ENCODE peak calls at places on chromosomes 4 and X, in nine cellular contexts. One of them, this sample, is unnamed. For H3K9me3 and H3K4me1, the result is how much of the 10 kb centered on the place peaks cover.

GRCh38 chrX:151019837-151020236 is 36.7 kb downstream of the HMGB3 start:
- DNase-seq in GM23248: peak
- DNase-seq in psoas muscle: no peak
- DNase-seq in CD4-positive, CD25-positive, alpha-beta regulatory T cell: no peak
- DNase-seq in endodermal cell: no peak
- DNase-seq in A549: no peak
- DNase-seq in CD8-positive, alpha-beta T cell: no peak
- DNase-seq in naive thymus-derived CD4-positive, alpha-beta T cell: no peak
- DNase-seq in neuronal stem cell: no peak
- DNase-seq in this sample: no peak

GRCh38 chr4:115923152-115923551 is 809.7 kb upstream of the NDST4 start:
- DNase-seq in GM23248: no peak
- DNase-seq in psoas muscle: no peak
- DNase-seq in CD4-positive, CD25-positive, alpha-beta regulatory T cell: no peak
- DNase-seq in endodermal cell: no peak
- DNase-seq in A549: no peak
- DNase-seq in CD8-positive, alpha-beta T cell: no peak
- DNase-seq in naive thymus-derived CD4-positive, alpha-beta T cell: no peak
- DNase-seq in neuronal stem cell: no peak
- DNase-seq in this sample: no peak

GRCh38 chr4:73446336-73446938 is 10.4 kb downstream of the AFP start:
- DNase-seq in GM23248: peak
- DNase-seq in psoas muscle: no peak
- DNase-seq in CD4-positive, CD25-positive, alpha-beta regulatory T cell: no peak
- DNase-seq in endodermal cell: no peak
- DNase-seq in A549: peak
- DNase-seq in CD8-positive, alpha-beta T cell: no peak
- DNase-seq in naive thymus-derived CD4-positive, alpha-beta T cell: peak
- DNase-seq in neuronal stem cell: peak
- DNase-seq in this sample: no peak

GRCh38 chr4:5940470-5941203 is 47.8 kb upstream of the CRMP1 start:
- DNase-seq in GM23248: no peak
- DNase-seq in psoas muscle: no peak
- DNase-seq in CD4-positive, CD25-positive, alpha-beta regulatory T cell: no peak
- DNase-seq in endodermal cell: peak
- DNase-seq in A549: no peak
- DNase-seq in CD8-positive, alpha-beta T cell: no peak
- DNase-seq in naive thymus-derived CD4-positive, alpha-beta T cell: no peak
- DNase-seq in neuronal stem cell: no peak
- DNase-seq in this sample: no peak

GRCh38 chrX:11890843-11891514 is 132.9 kb downstream of the MSL3 start:
- DNase-seq in GM23248: no peak
- DNase-seq in psoas muscle: peak
- DNase-seq in CD4-positive, CD25-positive, alpha-beta regulatory T cell: no peak
- DNase-seq in endodermal cell: no peak
- DNase-seq in A549: no peak
- DNase-seq in CD8-positive, alpha-beta T cell: no peak
- DNase-seq in naive thymus-derived CD4-positive, alpha-beta T cell: no peak
- DNase-seq in neuronal stem cell: no peak
- DNase-seq in this sample: no peak

GRCh38 chrX:1452497-1453389 is at the start of gene ASMTL:
- DNase-seq in GM23248: peak
- DNase-seq in psoas muscle: peak
- DNase-seq in CD4-positive, CD25-positive, alpha-beta regulatory T cell: peak
- DNase-seq in endodermal cell: peak
- DNase-seq in A549: peak
- DNase-seq in CD8-positive, alpha-beta T cell: peak
- DNase-seq in naive thymus-derived CD4-positive, alpha-beta T cell: peak
- DNase-seq in neuronal stem cell: peak
- DNase-seq in this sample: peak

GRCh38 chr4:16056681-16057400 is 27.0 kb downstream of the PROM1 start:
- DNase-seq in GM23248: no peak
- DNase-seq in psoas muscle: peak
- DNase-seq in CD4-positive, CD25-positive, alpha-beta regulatory T cell: no peak
- DNase-seq in endodermal cell: no peak
- DNase-seq in A549: no peak
- DNase-seq in CD8-positive, alpha-beta T cell: no peak
- DNase-seq in naive thymus-derived CD4-positive, alpha-beta T cell: no peak
- DNase-seq in neuronal stem cell: no peak
- DNase-seq in this sample: no peak

GRCh38 chr4:100588076-100588475 is 70.3 kb upstream of the EMCN start:
- DNase-seq in GM23248: no peak
- DNase-seq in psoas muscle: no peak
- DNase-seq in CD4-positive, CD25-positive, alpha-beta regulatory T cell: no peak
- DNase-seq in endodermal cell: no peak
- DNase-seq in A549: no peak
- DNase-seq in CD8-positive, alpha-beta T cell: no peak
- DNase-seq in naive thymus-derived CD4-positive, alpha-beta T cell: no peak
- DNase-seq in neuronal stem cell: no peak
- DNase-seq in this sample: no peak

GRCh38 chrX:119391279-119391678 is 7.9 kb upstream of the SLC25A43 start:
- DNase-seq in GM23248: peak
- DNase-seq in psoas muscle: no peak
- DNase-seq in CD4-positive, CD25-positive, alpha-beta regulatory T cell: no peak
- DNase-seq in endodermal cell: no peak
- DNase-seq in A549: peak
- DNase-seq in CD8-positive, alpha-beta T cell: peak
- DNase-seq in naive thymus-derived CD4-positive, alpha-beta T cell: no peak
- DNase-seq in neuronal stem cell: no peak
- DNase-seq in this sample: no peak

GRCh38 chr4:61406677-61407076 is 206.6 kb downstream of the ADGRL3 start:
- DNase-seq in GM23248: no peak
- DNase-seq in psoas muscle: no peak
- DNase-seq in CD4-positive, CD25-positive, alpha-beta regulatory T cell: no peak
- DNase-seq in endodermal cell: no peak
- DNase-seq in A549: no peak
- DNase-seq in CD8-positive, alpha-beta T cell: no peak
- DNase-seq in naive thymus-derived CD4-positive, alpha-beta T cell: no peak
- DNase-seq in neuronal stem cell: no peak
- DNase-seq in this sample: no peak

GRCh38 chrX:111352424-111352823 is 59.6 kb downstream of the DCX start:
- DNase-seq in GM23248: peak
- DNase-seq in psoas muscle: peak
- DNase-seq in CD4-positive, CD25-positive, alpha-beta regulatory T cell: no peak
- DNase-seq in endodermal cell: no peak
- DNase-seq in A549: no peak
- DNase-seq in CD8-positive, alpha-beta T cell: no peak
- DNase-seq in naive thymus-derived CD4-positive, alpha-beta T cell: no peak
- DNase-seq in neuronal stem cell: no peak
- DNase-seq in this sample: no peak

GRCh38 chr4:186599483-186599882 is 44.1 kb upstream of the MTNR1A start:
- DNase-seq in GM23248: no peak
- DNase-seq in psoas muscle: no peak
- DNase-seq in CD4-positive, CD25-positive, alpha-beta regulatory T cell: no peak
- DNase-seq in endodermal cell: no peak
- DNase-seq in A549: no peak
- DNase-seq in CD8-positive, alpha-beta T cell: no peak
- DNase-seq in naive thymus-derived CD4-positive, alpha-beta T cell: no peak
- DNase-seq in neuronal stem cell: no peak
- DNase-seq in this sample: no peak

GRCh38 chrX:129433461-129433860 is 89.8 kb downstream of the SMARCA1 start:
- DNase-seq in GM23248: no peak
- DNase-seq in psoas muscle: no peak
- DNase-seq in CD4-positive, CD25-positive, alpha-beta regulatory T cell: no peak
- DNase-seq in endodermal cell: no peak
- DNase-seq in A549: no peak
- DNase-seq in CD8-positive, alpha-beta T cell: no peak
- DNase-seq in naive thymus-derived CD4-positive, alpha-beta T cell: no peak
- DNase-seq in neuronal stem cell: no peak
- DNase-seq in this sample: no peak

GRCh38 chrX:38654302-38654701 is 93.0 kb downstream of the TSPAN7 start:
- DNase-seq in GM23248: peak
- DNase-seq in psoas muscle: no peak
- DNase-seq in CD4-positive, CD25-positive, alpha-beta regulatory T cell: no peak
- DNase-seq in endodermal cell: no peak
- DNase-seq in A549: peak
- DNase-seq in CD8-positive, alpha-beta T cell: no peak
- DNase-seq in naive thymus-derived CD4-positive, alpha-beta T cell: no peak
- DNase-seq in neuronal stem cell: no peak
- DNase-seq in this sample: no peak

GRCh38 chr4:186743261-186743660 is 19.6 kb upstream of the FAT1 start:
- DNase-seq in GM23248: peak
- DNase-seq in psoas muscle: no peak
- DNase-seq in CD4-positive, CD25-positive, alpha-beta regulatory T cell: no peak
- DNase-seq in endodermal cell: no peak
- DNase-seq in A549: no peak
- DNase-seq in CD8-positive, alpha-beta T cell: no peak
- DNase-seq in naive thymus-derived CD4-positive, alpha-beta T cell: no peak
- DNase-seq in neuronal stem cell: no peak
- DNase-seq in this sample: no peak

GRCh38 chr4:19187104-19187503 is 1064.6 kb upstream of the SLIT2 start:
- DNase-seq in GM23248: no peak
- DNase-seq in psoas muscle: no peak
- DNase-seq in CD4-positive, CD25-positive, alpha-beta regulatory T cell: no peak
- DNase-seq in endodermal cell: no peak
- DNase-seq in A549: no peak
- DNase-seq in CD8-positive, alpha-beta T cell: no peak
- DNase-seq in naive thymus-derived CD4-positive, alpha-beta T cell: no peak
- DNase-seq in neuronal stem cell: no peak
- DNase-seq in this sample: no peak

DNA sequence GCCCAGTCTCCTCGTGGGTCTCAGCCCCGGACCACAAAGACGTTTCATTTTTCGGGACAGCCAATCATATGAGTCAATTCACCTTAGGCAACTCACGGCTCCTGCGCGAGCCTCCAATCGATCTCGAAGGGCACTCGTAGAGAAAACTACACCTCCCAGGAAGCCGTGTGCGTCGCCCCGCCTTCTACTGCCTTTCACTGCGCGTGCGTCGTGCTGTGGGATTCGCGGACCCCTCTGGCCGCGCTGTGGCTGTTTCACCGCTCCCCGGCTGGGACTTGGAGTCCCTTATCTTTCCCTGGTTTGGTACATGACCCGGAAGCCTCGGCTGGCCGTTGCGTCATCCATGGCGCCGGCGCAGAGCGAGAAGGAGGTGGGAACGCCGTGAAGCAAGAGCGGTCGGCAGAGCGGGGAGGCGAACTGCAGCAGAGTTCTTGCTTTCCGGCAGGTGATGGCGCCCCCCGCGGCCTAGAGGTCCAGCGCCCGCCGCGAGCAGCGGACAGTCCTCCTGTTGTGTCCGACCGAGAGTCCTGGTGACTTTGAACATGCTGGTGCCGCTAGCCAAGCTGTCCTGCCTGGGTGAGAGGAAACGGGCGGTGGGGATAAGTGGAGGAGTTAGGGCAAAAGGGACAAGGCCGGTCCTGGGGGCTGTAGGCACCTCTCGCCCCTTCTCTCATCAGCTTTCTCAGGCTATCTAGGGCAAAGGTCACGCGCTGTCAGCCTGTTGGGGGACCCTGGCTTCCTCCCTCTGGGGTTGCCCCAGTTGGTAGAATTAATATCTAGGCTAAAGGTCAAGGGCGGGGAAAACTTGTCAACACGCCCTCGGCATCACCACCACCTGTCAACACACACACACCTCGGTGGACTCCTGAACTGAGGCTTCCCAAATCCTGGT is at the start of gene ETFDH:
- DNase-seq in GM23248: peak
- DNase-seq in psoas muscle: peak
- DNase-seq in CD4-positive, CD25-positive, alpha-beta regulatory T cell: peak
- DNase-seq in endodermal cell: peak
- DNase-seq in A549: peak
- DNase-seq in CD8-positive, alpha-beta T cell: peak
- DNase-seq in naive thymus-derived CD4-positive, alpha-beta T cell: peak
- DNase-seq in neuronal stem cell: peak
- DNase-seq in this sample: peak
- H3K27ac ChIP-seq in GM23248: peak
- H3K27ac ChIP-seq in psoas muscle: peak
- H3K27ac ChIP-seq in CD4-positive, CD25-positive, alpha-beta regulatory T cell: peak
- H3K27ac ChIP-seq in endodermal cell: peak
- H3K27ac ChIP-seq in A549: peak
- H3K27ac ChIP-seq in CD8-positive, alpha-beta T cell: peak
- H3K27ac ChIP-seq in naive thymus-derived CD4-positive, alpha-beta T cell: peak
- H3K27ac ChIP-seq in neuronal stem cell: peak
- H3K27ac ChIP-seq in this sample: peak

GRCh38 chrX:141811438-141811837 is 26.7 kb upstream of the MAGEC3 start:
- DNase-seq in GM23248: no peak
- DNase-seq in psoas muscle: no peak
- DNase-seq in CD4-positive, CD25-positive, alpha-beta regulatory T cell: no peak
- DNase-seq in endodermal cell: no peak
- DNase-seq in A549: no peak
- DNase-seq in CD8-positive, alpha-beta T cell: no peak
- DNase-seq in naive thymus-derived CD4-positive, alpha-beta T cell: no peak
- DNase-seq in neuronal stem cell: no peak
- DNase-seq in this sample: no peak

GRCh38 chrX:141814213-141814857 is 23.8 kb upstream of the MAGEC3 start:
- DNase-seq in GM23248: no peak
- DNase-seq in psoas muscle: no peak
- DNase-seq in CD4-positive, CD25-positive, alpha-beta regulatory T cell: no peak
- DNase-seq in endodermal cell: peak
- DNase-seq in A549: no peak
- DNase-seq in CD8-positive, alpha-beta T cell: no peak
- DNase-seq in naive thymus-derived CD4-positive, alpha-beta T cell: no peak
- DNase-seq in neuronal stem cell: no peak
- DNase-seq in this sample: no peak

GRCh38 chrX:141815904-141816303 is 22.2 kb upstream of the MAGEC3 start:
- DNase-seq in GM23248: no peak
- DNase-seq in psoas muscle: no peak
- DNase-seq in CD4-positive, CD25-positive, alpha-beta regulatory T cell: no peak
- DNase-seq in endodermal cell: no peak
- DNase-seq in A549: no peak
- DNase-seq in CD8-positive, alpha-beta T cell: no peak
- DNase-seq in naive thymus-derived CD4-positive, alpha-beta T cell: no peak
- DNase-seq in neuronal stem cell: no peak
- DNase-seq in this sample: no peak
- H3K9me3 ChIP-seq in GM23248: under half
- H3K9me3 ChIP-seq in psoas muscle: under half
- H3K9me3 ChIP-seq in CD4-positive, CD25-positive, alpha-beta regulatory T cell: under half
- H3K9me3 ChIP-seq in endodermal cell: under half
- H3K9me3 ChIP-seq in A549: under half
- H3K9me3 ChIP-seq in CD8-positive, alpha-beta T cell: under half
- H3K9me3 ChIP-seq in naive thymus-derived CD4-positive, alpha-beta T cell: under half
- H3K9me3 ChIP-seq in neuronal stem cell: under half
- H3K9me3 ChIP-seq in this sample: under half

GRCh38 chr4:11183358-11183745 is 245.3 kb downstream of the HS3ST1 start:
- DNase-seq in GM23248: no peak
- DNase-seq in psoas muscle: no peak
- DNase-seq in CD4-positive, CD25-positive, alpha-beta regulatory T cell: no peak
- DNase-seq in endodermal cell: no peak
- DNase-seq in A549: no peak
- DNase-seq in CD8-positive, alpha-beta T cell: no peak
- DNase-seq in naive thymus-derived CD4-positive, alpha-beta T cell: no peak
- DNase-seq in neuronal stem cell: no peak
- DNase-seq in this sample: no peak
- H3K4me1 ChIP-seq in GM23248: under half
- H3K4me1 ChIP-seq in psoas muscle: under half
- H3K4me1 ChIP-seq in CD4-positive, CD25-positive, alpha-beta regulatory T cell: under half
- H3K4me1 ChIP-seq in endodermal cell: under half
- H3K4me1 ChIP-seq in A549: under half
- H3K4me1 ChIP-seq in CD8-positive, alpha-beta T cell: under half
- H3K4me1 ChIP-seq in naive thymus-derived CD4-positive, alpha-beta T cell: under half
- H3K4me1 ChIP-seq in neuronal stem cell: under half
- H3K4me1 ChIP-seq in this sample: under half

DNA sequence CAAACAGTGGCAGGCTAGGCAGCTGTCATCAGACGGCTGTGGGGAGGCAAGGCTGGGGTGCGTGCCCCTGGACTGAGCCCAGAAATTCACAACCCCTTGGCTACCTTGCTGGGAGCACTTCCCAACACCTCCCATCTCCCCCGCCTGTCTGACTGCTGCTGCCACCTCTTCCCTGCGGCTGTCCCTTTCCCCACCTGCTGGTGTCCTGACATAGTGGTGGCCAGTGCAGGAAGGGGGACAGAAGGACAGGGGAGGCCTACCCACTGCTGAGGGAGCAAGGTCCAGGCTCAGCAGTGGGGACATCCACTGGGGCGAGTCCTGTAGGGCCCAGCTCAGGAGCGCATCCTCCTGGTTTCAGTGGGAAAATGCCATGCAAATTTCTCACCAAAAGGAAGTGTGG is 3.4 kb downstream of the ABCD1 start:
- DNase-seq in GM23248: no peak
- DNase-seq in psoas muscle: no peak
- DNase-seq in CD4-positive, CD25-positive, alpha-beta regulatory T cell: no peak
- DNase-seq in endodermal cell: no peak
- DNase-seq in A549: no peak
- DNase-seq in CD8-positive, alpha-beta T cell: no peak
- DNase-seq in naive thymus-derived CD4-positive, alpha-beta T cell: no peak
- DNase-seq in neuronal stem cell: no peak
- DNase-seq in this sample: no peak
- H3K27ac ChIP-seq in GM23248: no peak
- H3K27ac ChIP-seq in psoas muscle: peak
- H3K27ac ChIP-seq in CD4-positive, CD25-positive, alpha-beta regulatory T cell: no peak
- H3K27ac ChIP-seq in endodermal cell: no peak
- H3K27ac ChIP-seq in A549: no peak
- H3K27ac ChIP-seq in CD8-positive, alpha-beta T cell: no peak
- H3K27ac ChIP-seq in naive thymus-derived CD4-positive, alpha-beta T cell: no peak
- H3K27ac ChIP-seq in neuronal stem cell: no peak
- H3K27ac ChIP-seq in this sample: no peak